ENCODE peak calls at places on chromosomes 2 and 18, in eight cellular contexts. One of them, this sample, is unnamed.

GRCh38 chr2:2083113-2083757 is 247.8 kb downstream of the MYT1L start:
- DNase-seq in Ammon's horn: no peak
- DNase-seq in HEK293T: no peak
- DNase-seq in NCI-H774: peak; percentile 53
- DNase-seq in choroid plexus epithelial cell: no peak
- DNase-seq in pancreas: no peak
- DNase-seq in KG1: no peak
- DNase-seq in CD4-positive, CD25-positive, alpha-beta regulatory T cell: no peak
- DNase-seq in this sample: no peak

GRCh38 chr2:140348826-140349225 is 1568.6 kb upstream of the NXPH2 start:
- DNase-seq in Ammon's horn: no peak
- DNase-seq in HEK293T: no peak
- DNase-seq in NCI-H774: no peak
- DNase-seq in choroid plexus epithelial cell: no peak
- DNase-seq in pancreas: no peak
- DNase-seq in KG1: no peak
- DNase-seq in CD4-positive, CD25-positive, alpha-beta regulatory T cell: no peak
- DNase-seq in this sample: no peak

GRCh38 chr2:161269111-161269510 is 39.1 kb upstream of the PSMD14 start:
- DNase-seq in Ammon's horn: no peak
- DNase-seq in HEK293T: no peak
- DNase-seq in NCI-H774: no peak
- DNase-seq in choroid plexus epithelial cell: no peak
- DNase-seq in pancreas: no peak
- DNase-seq in KG1: no peak
- DNase-seq in CD4-positive, CD25-positive, alpha-beta regulatory T cell: no peak
- DNase-seq in this sample: no peak

GRCh38 chr2:217484046-217484445 is 518.7 kb downstream of the TNS1 start:
- DNase-seq in Ammon's horn: no peak
- DNase-seq in HEK293T: no peak
- DNase-seq in NCI-H774: no peak
- DNase-seq in choroid plexus epithelial cell: no peak
- DNase-seq in pancreas: no peak
- DNase-seq in KG1: no peak
- DNase-seq in CD4-positive, CD25-positive, alpha-beta regulatory T cell: no peak
- DNase-seq in this sample: no peak

GRCh38 chr2:56410140-56410539 is 226.3 kb downstream of the CCDC85A start:
- DNase-seq in Ammon's horn: no peak
- DNase-seq in HEK293T: no peak
- DNase-seq in NCI-H774: no peak
- DNase-seq in choroid plexus epithelial cell: no peak
- DNase-seq in pancreas: no peak
- DNase-seq in KG1: no peak
- DNase-seq in CD4-positive, CD25-positive, alpha-beta regulatory T cell: no peak
- DNase-seq in this sample: no peak

GRCh38 chr2:68637047-68637446 is 6.3 kb upstream of the PROKR1 start:
- DNase-seq in Ammon's horn: no peak
- DNase-seq in HEK293T: no peak
- DNase-seq in NCI-H774: no peak
- DNase-seq in choroid plexus epithelial cell: no peak
- DNase-seq in pancreas: no peak
- DNase-seq in KG1: no peak
- DNase-seq in CD4-positive, CD25-positive, alpha-beta regulatory T cell: no peak
- DNase-seq in this sample: no peak

GRCh38 chr2:95357717-95358280 is 44.7 kb upstream of the FAHD2A start:
- DNase-seq in Ammon's horn: no peak
- DNase-seq in HEK293T: no peak
- DNase-seq in NCI-H774: no peak
- DNase-seq in choroid plexus epithelial cell: no peak
- DNase-seq in pancreas: peak; percentile 23
- DNase-seq in KG1: no peak
- DNase-seq in CD4-positive, CD25-positive, alpha-beta regulatory T cell: no peak
- DNase-seq in this sample: no peak

GRCh38 chr18:79440728-79441127 is 45.0 kb downstream of the NFATC1 start:
- DNase-seq in Ammon's horn: no peak
- DNase-seq in HEK293T: no peak
- DNase-seq in NCI-H774: no peak
- DNase-seq in choroid plexus epithelial cell: no peak
- DNase-seq in pancreas: no peak
- DNase-seq in KG1: no peak
- DNase-seq in CD4-positive, CD25-positive, alpha-beta regulatory T cell: no peak
- DNase-seq in this sample: no peak

GRCh38 chr2:160028431-160029269 is 33.8 kb downstream of the PLA2R1 start:
- DNase-seq in Ammon's horn: no peak
- DNase-seq in HEK293T: no peak
- DNase-seq in NCI-H774: no peak
- DNase-seq in choroid plexus epithelial cell: peak; percentile 67
- DNase-seq in pancreas: no peak
- DNase-seq in KG1: no peak
- DNase-seq in CD4-positive, CD25-positive, alpha-beta regulatory T cell: no peak
- DNase-seq in this sample: no peak

GRCh38 chr2:220320326-220320725 is 692.9 kb downstream of the SLC4A3 start:
- DNase-seq in Ammon's horn: no peak
- DNase-seq in HEK293T: no peak
- DNase-seq in NCI-H774: no peak
- DNase-seq in choroid plexus epithelial cell: peak; percentile 84
- DNase-seq in pancreas: no peak
- DNase-seq in KG1: no peak
- DNase-seq in CD4-positive, CD25-positive, alpha-beta regulatory T cell: no peak
- DNase-seq in this sample: no peak

GRCh38 chr2:195318440-195319111 is 338.4 kb upstream of the SLC39A10 start:
- DNase-seq in Ammon's horn: peak; percentile 63
- DNase-seq in HEK293T: peak; percentile 37
- DNase-seq in NCI-H774: peak; percentile 33
- DNase-seq in choroid plexus epithelial cell: peak; percentile 70
- DNase-seq in pancreas: no peak
- DNase-seq in KG1: peak; percentile 31
- DNase-seq in CD4-positive, CD25-positive, alpha-beta regulatory T cell: peak; percentile 58
- DNase-seq in this sample: peak; percentile 58

GRCh38 chr2:56364902-56365301 is 181.1 kb downstream of the CCDC85A start:
- DNase-seq in Ammon's horn: no peak
- DNase-seq in HEK293T: no peak
- DNase-seq in NCI-H774: no peak
- DNase-seq in choroid plexus epithelial cell: no peak
- DNase-seq in pancreas: no peak
- DNase-seq in KG1: no peak
- DNase-seq in CD4-positive, CD25-positive, alpha-beta regulatory T cell: no peak
- DNase-seq in this sample: no peak

GRCh38 chr2:173355866-173356508 is 1.3 kb downstream of the CDCA7 start:
- DNase-seq in Ammon's horn: no peak
- DNase-seq in HEK293T: no peak
- DNase-seq in NCI-H774: no peak
- DNase-seq in choroid plexus epithelial cell: no peak
- DNase-seq in pancreas: no peak
- DNase-seq in KG1: no peak
- DNase-seq in CD4-positive, CD25-positive, alpha-beta regulatory T cell: peak; percentile 32
- DNase-seq in this sample: no peak

GRCh38 chr2:63050186-63050915 is at the start of gene OTX1:
- DNase-seq in Ammon's horn: peak; percentile 57
- DNase-seq in HEK293T: peak; percentile 92
- DNase-seq in NCI-H774: peak; percentile 78
- DNase-seq in choroid plexus epithelial cell: peak; percentile 33
- DNase-seq in pancreas: peak; percentile 93
- DNase-seq in KG1: no peak
- DNase-seq in CD4-positive, CD25-positive, alpha-beta regulatory T cell: peak; percentile 66
- DNase-seq in this sample: peak; percentile 60

GRCh38 chr2:239600194-239600593 is 199.4 kb upstream of the HDAC4 start:
- DNase-seq in Ammon's horn: no peak
- DNase-seq in HEK293T: no peak
- DNase-seq in NCI-H774: no peak
- DNase-seq in choroid plexus epithelial cell: no peak
- DNase-seq in pancreas: no peak
- DNase-seq in KG1: no peak
- DNase-seq in CD4-positive, CD25-positive, alpha-beta regulatory T cell: no peak
- DNase-seq in this sample: no peak

GRCh38 chr2:117785740-117786139 is 28.8 kb upstream of the DDX18 start:
- DNase-seq in Ammon's horn: peak; percentile 61
- DNase-seq in HEK293T: peak; percentile 28
- DNase-seq in NCI-H774: peak; percentile 39
- DNase-seq in choroid plexus epithelial cell: peak; percentile 70
- DNase-seq in pancreas: no peak
- DNase-seq in KG1: peak; percentile 13
- DNase-seq in CD4-positive, CD25-positive, alpha-beta regulatory T cell: peak; percentile 63
- DNase-seq in this sample: no peak

GRCh38 chr2:27705851-27706622 is 42.3 kb downstream of the SLC4A1AP start:
- DNase-seq in Ammon's horn: no peak
- DNase-seq in HEK293T: no peak
- DNase-seq in NCI-H774: no peak
- DNase-seq in choroid plexus epithelial cell: peak; percentile 90
- DNase-seq in pancreas: peak; percentile 67
- DNase-seq in KG1: no peak
- DNase-seq in CD4-positive, CD25-positive, alpha-beta regulatory T cell: no peak
- DNase-seq in this sample: no peak

GRCh38 chr18:34802938-34803337 is 92.8 kb downstream of the DTNA start:
- DNase-seq in Ammon's horn: no peak
- DNase-seq in HEK293T: no peak
- DNase-seq in NCI-H774: no peak
- DNase-seq in choroid plexus epithelial cell: no peak
- DNase-seq in pancreas: no peak
- DNase-seq in KG1: no peak
- DNase-seq in CD4-positive, CD25-positive, alpha-beta regulatory T cell: no peak
- DNase-seq in this sample: no peak

GRCh38 chr18:49682301-49683190 is 120.7 kb downstream of the LIPG start:
- DNase-seq in Ammon's horn: no peak
- DNase-seq in HEK293T: no peak
- DNase-seq in NCI-H774: no peak
- DNase-seq in choroid plexus epithelial cell: peak; percentile 44
- DNase-seq in pancreas: no peak
- DNase-seq in KG1: no peak
- DNase-seq in CD4-positive, CD25-positive, alpha-beta regulatory T cell: no peak
- DNase-seq in this sample: no peak

GRCh38 chr2:240626531-240627300 is 1.4 kb downstream of the GPR35 start:
- DNase-seq in Ammon's horn: peak; percentile 43
- DNase-seq in HEK293T: no peak
- DNase-seq in NCI-H774: no peak
- DNase-seq in choroid plexus epithelial cell: no peak
- DNase-seq in pancreas: peak; percentile 66
- DNase-seq in KG1: peak; percentile 31
- DNase-seq in CD4-positive, CD25-positive, alpha-beta regulatory T cell: no peak
- DNase-seq in this sample: peak; percentile 75

GRCh38 chr2:71685073-71685848 is 231.9 kb downstream of the DYSF start:
- DNase-seq in Ammon's horn: peak; percentile 77
- DNase-seq in HEK293T: no peak
- DNase-seq in NCI-H774: no peak
- DNase-seq in choroid plexus epithelial cell: no peak
- DNase-seq in pancreas: peak; percentile 44
- DNase-seq in KG1: no peak
- DNase-seq in CD4-positive, CD25-positive, alpha-beta regulatory T cell: no peak
- DNase-seq in this sample: no peak

GRCh38 chr18:45730832-45731545 is 7.0 kb downstream of the SLC14A1 start:
- DNase-seq in Ammon's horn: no peak
- DNase-seq in HEK293T: no peak
- DNase-seq in NCI-H774: no peak
- DNase-seq in choroid plexus epithelial cell: peak; percentile 50
- DNase-seq in pancreas: no peak
- DNase-seq in KG1: no peak
- DNase-seq in CD4-positive, CD25-positive, alpha-beta regulatory T cell: no peak
- DNase-seq in this sample: no peak

GRCh38 chr2:64807417-64807816 is 153.7 kb upstream of the SERTAD2 start:
- DNase-seq in Ammon's horn: peak; percentile 7
- DNase-seq in HEK293T: no peak
- DNase-seq in NCI-H774: no peak
- DNase-seq in choroid plexus epithelial cell: peak; percentile 91
- DNase-seq in pancreas: no peak
- DNase-seq in KG1: no peak
- DNase-seq in CD4-positive, CD25-positive, alpha-beta regulatory T cell: peak; percentile 41
- DNase-seq in this sample: no peak

GRCh38 chr2:113141451-113141850 is 14.1 kb downstream of the IL1RN start:
- DNase-seq in Ammon's horn: no peak
- DNase-seq in HEK293T: no peak
- DNase-seq in NCI-H774: no peak
- DNase-seq in choroid plexus epithelial cell: no peak
- DNase-seq in pancreas: no peak
- DNase-seq in KG1: no peak
- DNase-seq in CD4-positive, CD25-positive, alpha-beta regulatory T cell: no peak
- DNase-seq in this sample: no peak

This sample was measured in GF-D8.